ENCODE peak calls at places on chromosomes 16 and 17, in five cellular contexts. One of them, this sample, is unnamed.

GRCh38 chr16:77431131-77431670 is 3.6 kb downstream of the ADAMTS18 start:
- DNase-seq in Calu3: no peak
- DNase-seq in left lobe of liver: no peak
- DNase-seq in aorta: no peak
- DNase-seq in T-helper 2 cell: no peak
- DNase-seq in this sample: no peak

GRCh38 chr17:75250009-75250471 is 11.4 kb downstream of the GGA3 start:
- DNase-seq in T-helper 2 cell: peak; percentile 74
- DNase-seq in Calu3: peak; percentile 37
- DNase-seq in left lobe of liver: no peak
- DNase-seq in aorta: no peak
- DNase-seq in this sample: no peak

GRCh38 chr17:58331815-58332719 is 3.5 kb upstream of the TSPOAP1 start:
- DNase-seq in aorta: peak; percentile 89
- DNase-seq in left lobe of liver: peak; percentile 66
- DNase-seq in T-helper 2 cell: peak; percentile 85
- DNase-seq in Calu3: no peak
- DNase-seq in this sample: peak; percentile 88

GRCh38 chr16:4660454-4661007 is 32.8 kb upstream of the NUDT16L1 start:
- DNase-seq in T-helper 2 cell: peak; percentile 50
- DNase-seq in Calu3: no peak
- DNase-seq in left lobe of liver: no peak
- DNase-seq in aorta: no peak
- DNase-seq in this sample: no peak

GRCh38 chr17:77325826-77326581 is 185.2 kb downstream of the SEC14L1 start:
- DNase-seq in T-helper 2 cell: no peak
- DNase-seq in aorta: peak; percentile 72
- DNase-seq in Calu3: no peak
- DNase-seq in left lobe of liver: peak; percentile 51
- DNase-seq in this sample: peak; percentile 62

GRCh38 chr17:17576772-17577234 is 14.7 kb downstream of the PEMT start:
- DNase-seq in aorta: no peak
- DNase-seq in Calu3: no peak
- DNase-seq in left lobe of liver: no peak
- DNase-seq in T-helper 2 cell: no peak
- DNase-seq in this sample: no peak

GRCh38 chr17:79294459-79295071 is 219.9 kb downstream of the ENGASE start:
- DNase-seq in Calu3: peak; percentile 71
- DNase-seq in aorta: peak; percentile 91
- DNase-seq in T-helper 2 cell: peak; percentile 5
- DNase-seq in left lobe of liver: peak; percentile 51
- DNase-seq in this sample: no peak

GRCh38 chr17:22703204-22703603 is 1010.9 kb downstream of the KCNJ18 start:
- DNase-seq in T-helper 2 cell: no peak
- DNase-seq in Calu3: no peak
- DNase-seq in left lobe of liver: no peak
- DNase-seq in aorta: no peak
- DNase-seq in this sample: no peak

GRCh38 chr16:64408699-64409098 is 713.2 kb downstream of the CDH11 start:
- DNase-seq in T-helper 2 cell: no peak
- DNase-seq in aorta: no peak
- DNase-seq in Calu3: no peak
- DNase-seq in left lobe of liver: no peak
- DNase-seq in this sample: no peak

GRCh38 chr17:69516911-69517310 is 102.4 kb downstream of the MAP2K6 start:
- DNase-seq in T-helper 2 cell: no peak
- DNase-seq in left lobe of liver: no peak
- DNase-seq in Calu3: no peak
- DNase-seq in aorta: no peak
- DNase-seq in this sample: no peak

GRCh38 chr17:8503807-8504206 is 68.1 kb downstream of the NDEL1 start:
- DNase-seq in T-helper 2 cell: no peak
- DNase-seq in left lobe of liver: no peak
- DNase-seq in Calu3: no peak
- DNase-seq in aorta: peak; percentile 73
- DNase-seq in this sample: no peak

GRCh38 chr16:53055603-53056527 is 1.1 kb downstream of the CHD9 start:
- DNase-seq in T-helper 2 cell: no peak
- DNase-seq in aorta: no peak
- DNase-seq in Calu3: peak; percentile 37
- DNase-seq in left lobe of liver: peak; percentile 60
- DNase-seq in this sample: no peak

GRCh38 chr17:77332034-77332971 is 191.5 kb downstream of the SEC14L1 start:
- DNase-seq in left lobe of liver: peak; percentile 36
- DNase-seq in Calu3: no peak
- DNase-seq in aorta: no peak
- DNase-seq in T-helper 2 cell: no peak
- DNase-seq in this sample: peak; percentile 8

GRCh38 chr16:65547799-65548446 is 426.1 kb upstream of the CDH11 start:
- DNase-seq in left lobe of liver: no peak
- DNase-seq in T-helper 2 cell: no peak
- DNase-seq in Calu3: no peak
- DNase-seq in aorta: no peak
- DNase-seq in this sample: no peak

GRCh38 chr16:89139907-89140361 is 31.6 kb upstream of the CDH15 start:
- DNase-seq in Calu3: no peak
- DNase-seq in left lobe of liver: no peak
- DNase-seq in aorta: peak; percentile 67
- DNase-seq in T-helper 2 cell: no peak
- DNase-seq in this sample: peak; percentile 86

GRCh38 chr17:18141210-18141803 is 32.8 kb downstream of the MYO15A start:
- DNase-seq in Calu3: peak; percentile 34
- DNase-seq in aorta: no peak
- DNase-seq in T-helper 2 cell: no peak
- DNase-seq in left lobe of liver: no peak
- DNase-seq in this sample: no peak

GRCh38 chr17:43467981-43468541 is 15.7 kb upstream of the DHX8 start:
- DNase-seq in left lobe of liver: no peak
- DNase-seq in Calu3: no peak
- DNase-seq in T-helper 2 cell: no peak
- DNase-seq in aorta: no peak
- DNase-seq in this sample: no peak